ENCODE peak calls at places on chromosomes 4 and X, in six cellular contexts. One of them, this sample, is unnamed. For H3K4me1, the result is how much of the 10 kb centered on the place peaks cover.

GRCh38 chr4:104519588-104519987 is 24.9 kb upstream of the CXXC4 start:
- DNase-seq in BE2C: no peak
- DNase-seq in heart right ventricle: no peak
- DNase-seq in keratinocyte: no peak
- DNase-seq in tibial nerve: no peak
- DNase-seq in uterus: no peak
- DNase-seq in this sample: no peak

GRCh38 chr4:42656986-42657792 is at the start of gene ATP8A1:
- DNase-seq in heart right ventricle: peak
- DNase-seq in keratinocyte: no peak
- DNase-seq in BE2C: peak
- DNase-seq in uterus: peak
- DNase-seq in tibial nerve: peak
- DNase-seq in this sample: peak

GRCh38 chr4:80343887-80344286 is 8.4 kb downstream of the CFAP299 start:
- DNase-seq in BE2C: no peak
- DNase-seq in heart right ventricle: no peak
- DNase-seq in keratinocyte: no peak
- DNase-seq in tibial nerve: no peak
- DNase-seq in uterus: no peak
- DNase-seq in this sample: no peak

GRCh38 chr4:173040200-173040599 is 128.4 kb upstream of the GALNT7 start:
- DNase-seq in keratinocyte: no peak
- DNase-seq in BE2C: no peak
- DNase-seq in tibial nerve: peak
- DNase-seq in heart right ventricle: no peak
- DNase-seq in uterus: no peak
- DNase-seq in this sample: no peak

GRCh38 chr4:4542824-4543485 is 1.1 kb upstream of the STX18 start:
- DNase-seq in uterus: no peak
- DNase-seq in BE2C: no peak
- DNase-seq in heart right ventricle: no peak
- DNase-seq in tibial nerve: no peak
- DNase-seq in keratinocyte: no peak
- DNase-seq in this sample: no peak

GRCh38 chr4:179116581-179116980 is 1674.3 kb upstream of the AGA start:
- DNase-seq in keratinocyte: no peak
- DNase-seq in uterus: no peak
- DNase-seq in tibial nerve: no peak
- DNase-seq in BE2C: no peak
- DNase-seq in heart right ventricle: no peak
- DNase-seq in this sample: no peak

GRCh38 chrX:79146552-79147390 is 2.3 kb downstream of the GPR174 start:
- DNase-seq in heart right ventricle: no peak
- DNase-seq in BE2C: no peak
- DNase-seq in tibial nerve: no peak
- DNase-seq in uterus: no peak
- DNase-seq in keratinocyte: no peak
- DNase-seq in this sample: no peak

GRCh38 chrX:49270249-49270921 is 792 bp downstream of the PPP1R3F start:
- DNase-seq in uterus: no peak
- DNase-seq in heart right ventricle: peak
- DNase-seq in tibial nerve: no peak
- DNase-seq in BE2C: no peak
- DNase-seq in keratinocyte: no peak
- DNase-seq in this sample: no peak

GRCh38 chr4:2441393-2442174 is 22.8 kb downstream of the CFAP99 start:
- DNase-seq in heart right ventricle: peak
- DNase-seq in BE2C: peak
- DNase-seq in uterus: no peak
- DNase-seq in keratinocyte: peak
- DNase-seq in tibial nerve: peak
- DNase-seq in this sample: peak

GRCh38 chr4:32117696-32118095 is 1397.5 kb downstream of the PCDH7 start:
- DNase-seq in keratinocyte: no peak
- DNase-seq in BE2C: no peak
- DNase-seq in uterus: no peak
- DNase-seq in heart right ventricle: no peak
- DNase-seq in tibial nerve: no peak
- DNase-seq in this sample: no peak

GRCh38 chr4:147994491-147995385 is 262.9 kb downstream of the ARHGAP10 start:
- DNase-seq in keratinocyte: no peak
- DNase-seq in uterus: no peak
- DNase-seq in BE2C: no peak
- DNase-seq in tibial nerve: no peak
- DNase-seq in heart right ventricle: no peak
- DNase-seq in this sample: no peak

GRCh38 chrX:107442914-107443527 is 6.4 kb upstream of the FRMPD3 start:
- DNase-seq in tibial nerve: no peak
- DNase-seq in keratinocyte: no peak
- DNase-seq in heart right ventricle: no peak
- DNase-seq in BE2C: no peak
- DNase-seq in uterus: no peak
- DNase-seq in this sample: no peak

GRCh38 chrX:110732274-110732673 is 63.3 kb downstream of the CHRDL1 start:
- DNase-seq in heart right ventricle: peak
- DNase-seq in tibial nerve: no peak
- DNase-seq in BE2C: no peak
- DNase-seq in uterus: no peak
- DNase-seq in keratinocyte: no peak
- DNase-seq in this sample: no peak

GRCh38 chr4:71711044-71711984 is 72.6 kb downstream of the GC start:
- DNase-seq in uterus: no peak
- DNase-seq in BE2C: no peak
- DNase-seq in heart right ventricle: no peak
- DNase-seq in keratinocyte: no peak
- DNase-seq in tibial nerve: no peak
- DNase-seq in this sample: no peak

GRCh38 chrX:110491846-110492620 is 133.4 kb downstream of the RTL9 start:
- DNase-seq in keratinocyte: no peak
- DNase-seq in uterus: no peak
- DNase-seq in heart right ventricle: no peak
- DNase-seq in tibial nerve: no peak
- DNase-seq in BE2C: peak
- DNase-seq in this sample: no peak

GRCh38 chrX:129039176-129039575 is 484.1 kb downstream of the SMARCA1 start:
- DNase-seq in uterus: no peak
- DNase-seq in keratinocyte: no peak
- DNase-seq in tibial nerve: no peak
- DNase-seq in heart right ventricle: no peak
- DNase-seq in BE2C: no peak
- DNase-seq in this sample: no peak

GRCh38 chr4:144579411-144580020 is 66.4 kb upstream of the HHIP start:
- DNase-seq in heart right ventricle: no peak
- DNase-seq in BE2C: no peak
- DNase-seq in tibial nerve: no peak
- DNase-seq in keratinocyte: no peak
- DNase-seq in uterus: no peak
- DNase-seq in this sample: no peak

GRCh38 chr4:25014965-25015506 is 15.7 kb downstream of the LGI2 start:
- DNase-seq in keratinocyte: no peak
- DNase-seq in BE2C: no peak
- DNase-seq in heart right ventricle: no peak
- DNase-seq in tibial nerve: no peak
- DNase-seq in uterus: no peak
- DNase-seq in this sample: no peak

GRCh38 chr4:25007608-25008007 is 23.1 kb downstream of the LGI2 start:
- DNase-seq in heart right ventricle: no peak
- DNase-seq in tibial nerve: no peak
- DNase-seq in keratinocyte: no peak
- DNase-seq in uterus: no peak
- DNase-seq in BE2C: no peak
- DNase-seq in this sample: no peak

GRCh38 chr4:25012671-25013070 is 18.1 kb downstream of the LGI2 start:
- DNase-seq in tibial nerve: no peak
- DNase-seq in BE2C: no peak
- DNase-seq in uterus: peak
- DNase-seq in keratinocyte: no peak
- DNase-seq in heart right ventricle: no peak
- DNase-seq in this sample: no peak

GRCh38 chr4:25013756-25014737 is 16.7 kb downstream of the LGI2 start:
- DNase-seq in BE2C: no peak
- DNase-seq in tibial nerve: no peak
- DNase-seq in keratinocyte: no peak
- DNase-seq in uterus: peak
- DNase-seq in heart right ventricle: no peak
- DNase-seq in this sample: no peak

DNA sequence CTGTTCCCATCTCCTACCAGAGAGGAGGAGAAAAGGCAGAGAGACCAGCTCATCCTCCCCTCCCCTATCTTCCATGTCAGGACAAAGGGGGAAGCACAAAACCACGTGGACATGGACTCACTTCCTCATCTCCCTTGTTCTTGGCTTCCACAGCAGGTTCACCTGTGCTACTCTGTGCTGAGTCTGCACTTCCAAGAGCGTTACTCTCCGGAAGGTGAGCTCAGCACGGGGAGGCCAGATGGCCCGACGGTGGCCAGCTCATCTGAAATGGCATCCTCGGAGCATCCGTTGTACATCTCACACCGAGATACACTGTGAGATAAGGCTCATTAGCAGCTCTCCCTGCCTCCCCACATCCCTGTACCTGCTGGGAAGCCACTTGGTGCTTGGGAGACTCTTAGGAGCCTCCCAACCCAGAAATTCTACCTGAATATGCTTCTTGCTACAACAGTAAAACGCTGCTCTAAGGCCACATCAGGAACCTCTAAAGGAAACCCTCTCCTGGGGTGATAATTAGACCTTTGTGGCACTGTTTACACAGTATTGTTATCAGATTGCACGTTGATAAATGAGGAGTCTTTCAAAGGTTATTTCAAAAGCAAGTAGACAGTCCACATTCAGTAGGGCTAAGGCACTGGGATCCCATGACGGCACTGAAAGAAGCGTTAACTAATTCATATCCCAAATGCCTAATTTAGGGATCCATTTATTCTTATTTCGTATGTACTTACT is 19.4 kb downstream of the LGI2 start:
- DNase-seq in BE2C: no peak
- DNase-seq in heart right ventricle: no peak
- DNase-seq in keratinocyte: no peak
- DNase-seq in tibial nerve: no peak
- DNase-seq in uterus: no peak
- DNase-seq in this sample: no peak
- H3K4me1 ChIP-seq in BE2C: under half
- H3K4me1 ChIP-seq in heart right ventricle: under half
- H3K4me1 ChIP-seq in keratinocyte: under half
- H3K4me1 ChIP-seq in tibial nerve: under half
- H3K4me1 ChIP-seq in uterus: under half
- H3K4me1 ChIP-seq in this sample: under half

GRCh38 chr4:153535735-153536494 is 69.8 kb downstream of the TMEM131L start:
- DNase-seq in heart right ventricle: no peak
- DNase-seq in BE2C: no peak
- DNase-seq in keratinocyte: no peak
- DNase-seq in uterus: no peak
- DNase-seq in tibial nerve: no peak
- DNase-seq in this sample: no peak
- H3K4me1 ChIP-seq in heart right ventricle: under half
- H3K4me1 ChIP-seq in BE2C: under half
- H3K4me1 ChIP-seq in keratinocyte: under half
- H3K4me1 ChIP-seq in uterus: under half
- H3K4me1 ChIP-seq in tibial nerve: under half
- H3K4me1 ChIP-seq in this sample: under half

DNA sequence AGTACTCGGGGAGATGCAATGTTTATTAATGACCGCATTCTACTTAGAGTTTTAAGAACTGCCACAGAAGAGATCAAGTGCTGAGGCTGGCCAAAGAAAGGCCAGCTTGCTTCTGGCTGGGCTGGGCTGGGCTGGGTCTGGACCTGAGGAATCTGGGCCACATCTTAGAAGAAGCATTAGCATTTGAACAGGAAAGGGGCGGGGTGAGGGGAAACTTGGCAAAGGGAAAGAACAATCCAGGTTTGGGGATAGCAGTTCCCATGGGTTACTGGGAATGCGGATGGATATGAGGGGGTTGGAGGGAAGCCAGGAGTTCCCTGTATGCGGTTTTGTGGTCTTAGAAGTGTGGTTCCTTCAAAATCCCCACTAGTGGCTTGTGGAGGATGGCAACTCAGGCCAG is 83.3 kb downstream of the CLDN34 start:
- DNase-seq in uterus: no peak
- DNase-seq in heart right ventricle: peak
- DNase-seq in BE2C: no peak
- DNase-seq in tibial nerve: no peak
- DNase-seq in keratinocyte: no peak
- DNase-seq in this sample: no peak
- H3K4me1 ChIP-seq in uterus: under half
- H3K4me1 ChIP-seq in heart right ventricle: under half
- H3K4me1 ChIP-seq in BE2C: under half
- H3K4me1 ChIP-seq in tibial nerve: under half
- H3K4me1 ChIP-seq in keratinocyte: under half
- H3K4me1 ChIP-seq in this sample: under half

DNA sequence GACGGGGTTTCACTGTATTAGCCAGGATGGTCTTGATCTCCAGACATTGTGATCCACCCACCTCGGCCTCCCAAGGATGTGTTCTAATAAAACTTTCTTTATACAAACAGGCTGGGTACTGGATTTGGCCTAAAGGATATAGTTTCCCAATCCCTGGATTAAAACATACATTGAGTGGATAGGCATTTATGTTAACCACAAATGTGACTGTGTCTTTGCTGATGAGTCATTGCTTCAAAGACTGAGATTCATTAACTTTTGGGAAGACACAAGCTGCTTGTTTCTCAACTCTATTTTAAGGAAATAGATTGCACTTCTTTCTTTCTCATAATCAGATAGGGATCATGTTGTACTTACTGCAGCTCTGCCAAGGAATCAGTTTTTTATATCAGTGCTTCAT is 131.2 kb upstream of the AGA start:
- DNase-seq in tibial nerve: no peak
- DNase-seq in keratinocyte: peak
- DNase-seq in BE2C: no peak
- DNase-seq in uterus: no peak
- DNase-seq in heart right ventricle: no peak
- DNase-seq in this sample: no peak
- H3K4me1 ChIP-seq in tibial nerve: under half
- H3K4me1 ChIP-seq in keratinocyte: under half
- H3K4me1 ChIP-seq in BE2C: under half
- H3K4me1 ChIP-seq in uterus: under half
- H3K4me1 ChIP-seq in heart right ventricle: under half
- H3K4me1 ChIP-seq in this sample: under half

GRCh38 chr4:109440948-109441347 is 7.3 kb downstream of the SEC24B start:
- DNase-seq in uterus: no peak
- DNase-seq in BE2C: no peak
- DNase-seq in keratinocyte: no peak
- DNase-seq in tibial nerve: no peak
- DNase-seq in heart right ventricle: no peak
- DNase-seq in this sample: no peak
- H3K4me1 ChIP-seq in uterus: under half
- H3K4me1 ChIP-seq in BE2C: under half
- H3K4me1 ChIP-seq in keratinocyte: half or more
- H3K4me1 ChIP-seq in tibial nerve: under half
- H3K4me1 ChIP-seq in heart right ventricle: half or more
- H3K4me1 ChIP-seq in this sample: under half

This sample was measured in aorta.